ENCODE peak calls at places on chromosomes 6 and 20, in five cellular contexts. R is GM12878, J is HepG2, O is K562, Z is H1. W is an unnamed sample.

GRCh38 chr20:58911970-58912369 is 59.5 kb downstream of the GNAS start:
- DNase-seq in J (no peak), Z (no peak), R (no peak), O (no peak), W (no peak)

GRCh38 chr6:81767163-81768000 is 14.9 kb upstream of the TENT5A start:
- DNase-seq in Z (no peak), R (no peak), J (peak), O (no peak), W (no peak)

GRCh38 chr6:106981901-106982300 is 7.4 kb upstream of the CD24 start:
- DNase-seq in Z (no peak), J (no peak), O (no peak), R (no peak), W (no peak)

GRCh38 chr6:116251568-116252384 is 2.1 kb downstream of the TSPYL4 start:
- DNase-seq in J (no peak), O (no peak), Z (no peak), R (no peak), W (no peak)

GRCh38 chr6:132153221-132153896 is 202.2 kb upstream of the CCN2 start:
- DNase-seq in J (no peak), Z (no peak), R (no peak), O (no peak), W (no peak)

GRCh38 chr6:138815797-138816528 is 20.1 kb downstream of the ECT2L start:
- DNase-seq in J (peak), Z (no peak), R (no peak), O (peak), W (no peak)

GRCh38 chr20:50991076-50991475 is 31.8 kb downstream of the KCNG1 start:
- DNase-seq in Z (no peak), J (no peak), R (no peak), O (no peak), W (no peak)

GRCh38 chr6:87848616-87849015 is 146.6 kb upstream of the AKIRIN2 start:
- DNase-seq in O (no peak), J (no peak), Z (no peak), R (no peak), W (no peak)

GRCh38 chr6:104017410-104018381 is 842.0 kb downstream of the HACE1 start:
- DNase-seq in O (no peak), Z (no peak), J (no peak), R (no peak), W (no peak)

GRCh38 chr20:34639755-34640222 is 37.1 kb downstream of the PIGU start:
- DNase-seq in O (no peak), R (no peak), J (peak), Z (no peak), W (no peak)

GRCh38 chr20:19934792-19935491 is 82.2 kb upstream of the NAA20 start:
- DNase-seq in J (no peak), Z (no peak), R (no peak), O (no peak), W (no peak)

GRCh38 chr6:105459049-105459448 is 56.2 kb upstream of the PREP start:
- DNase-seq in J (no peak), O (no peak), Z (no peak), R (peak), W (no peak)

GRCh38 chr6:15303920-15304291 is 58.0 kb downstream of the JARID2 start:
- DNase-seq in J (no peak), Z (peak), O (no peak), R (no peak), W (no peak)

GRCh38 chr20:53210041-53210440 is 237.9 kb downstream of the TSHZ2 start:
- DNase-seq in J (no peak), O (no peak), R (no peak), Z (no peak), W (no peak)

GRCh38 chr6:92479821-92480220 is 939.5 kb downstream of the EPHA7 start:
- DNase-seq in Z (no peak), J (no peak), O (no peak), R (no peak), W (no peak)

GRCh38 chr20:20594171-20594530 is 118.3 kb downstream of the RALGAPA2 start:
- DNase-seq in R (no peak), Z (no peak), J (peak), O (no peak), W (no peak)

GRCh38 chr6:134416501-134417154 is 98.7 kb upstream of the SGK1 start:
- DNase-seq in J (no peak), R (no peak), O (no peak), Z (no peak), W (no peak)

GRCh38 chr6:12485226-12485764 is 195.1 kb downstream of the EDN1 start:
- DNase-seq in R (no peak), J (no peak), Z (no peak), O (no peak), W (no peak)

GRCh38 chr6:133380723-133381122 is 139.6 kb downstream of the EYA4 start:
- DNase-seq in R (no peak), J (no peak), O (no peak), Z (no peak), W (no peak)

GRCh38 chr6:108157234-108157971 is 8.4 kb upstream of the NR2E1 start:
- DNase-seq in Z (peak), R (no peak), O (no peak), J (no peak), W (no peak)

GRCh38 chr6:118784641-118785164 is 109.2 kb upstream of the ASF1A start:
- DNase-seq in O (no peak), Z (no peak), R (no peak), J (peak), W (no peak)

GRCh38 chr20:6504826-6505225 is 262.7 kb upstream of the BMP2 start:
- DNase-seq in J (no peak), Z (no peak), R (no peak), O (no peak), W (no peak)

GRCh38 chr20:38542994-38543906 is 37.7 kb upstream of the ADIG start:
- DNase-seq in O (no peak), Z (no peak), J (no peak), R (no peak), W (peak)

GRCh38 chr6:130996635-130997034 is 66.4 kb downstream of the EPB41L2 start:
- DNase-seq in J (no peak), Z (no peak), O (no peak), R (no peak), W (no peak)

GRCh38 chr6:130991422-130992144 is 71.5 kb downstream of the EPB41L2 start:
- DNase-seq in J (no peak), Z (no peak), R (no peak), O (no peak), W (no peak)

GRCh38 chr6:130995783-130996447 is 67.1 kb downstream of the EPB41L2 start:
- DNase-seq in J (no peak), R (no peak), O (no peak), Z (no peak), W (no peak)

GRCh38 chr6:130994319-130995097 is 68.5 kb downstream of the EPB41L2 start:
- DNase-seq in J (no peak), O (no peak), Z (no peak), R (no peak), W (no peak)

GRCh38 chr6:130993292-130993765 is 69.7 kb downstream of the EPB41L2 start:
- DNase-seq in R (no peak), J (no peak), Z (no peak), O (peak), W (no peak)
- TF ChIP-seq POLR2A in R (no peak), J (no peak), Z (no peak), O (peak), W (no peak)

GRCh38 chr6:44058617-44059358 is 68.5 kb downstream of the MRPL14 start:
- DNase-seq in R (no peak), O (peak), Z (no peak), J (peak), W (peak)
- TF ChIP-seq POLR2AphosphoS5 in R (no peak), O (peak), Z (no peak), J (no peak), W (no peak)

GRCh38 chr6:162177733-162178132 is 549.8 kb downstream of the PRKN start:
- DNase-seq in Z (no peak), O (no peak), J (no peak), R (no peak), W (no peak)
- TF ChIP-seq TAF1 in Z (no peak), O (no peak), J (no peak), R (no peak), W (no peak)

GRCh38 chr20:62237772-62238568 is at the start of gene OSBPL2:
- DNase-seq in J (peak), O (peak), R (peak), Z (peak), W (peak)
- TF ChIP-seq POLR2A in J (no peak), O (no peak), R (peak), Z (no peak), W (no peak)

DNA sequence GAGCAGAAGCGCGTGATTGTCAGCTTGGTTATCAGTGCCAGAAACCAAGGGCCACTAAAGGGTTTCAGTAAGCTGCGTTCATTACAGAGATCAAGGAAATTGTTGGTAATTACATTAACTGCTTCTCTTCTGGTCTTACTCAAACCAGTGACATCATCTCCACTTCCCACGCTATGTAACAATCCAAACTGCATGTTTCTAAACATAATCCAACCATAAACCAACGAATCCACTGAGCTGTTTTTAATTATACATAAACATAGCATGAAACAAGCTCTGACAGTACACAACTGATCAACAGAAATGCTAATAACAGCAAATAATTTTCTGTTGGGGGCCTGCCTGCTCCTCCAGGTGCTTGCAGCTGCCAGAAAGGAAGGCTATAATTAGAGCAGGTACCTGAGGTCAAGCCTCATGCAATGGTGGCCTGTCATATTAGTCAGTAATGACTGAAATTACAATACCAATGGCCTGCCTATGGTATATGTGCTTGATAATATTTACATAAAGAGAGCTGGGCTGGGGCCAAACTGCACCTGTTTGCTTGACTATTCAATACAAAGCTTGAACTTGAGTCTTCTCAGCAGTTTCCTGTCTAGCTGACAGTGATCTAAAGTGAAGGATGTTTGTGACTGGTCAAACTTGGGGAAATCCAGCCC is 40.1 kb downstream of the ILRUN start:
- DNase-seq in R (peak), Z (no peak), J (peak), O (no peak), W (peak)
- TF ChIP-seq POLR2AphosphoS5 in R (peak), Z (no peak), J (no peak), O (no peak), W (peak)

GRCh38 chr20:2618815-2619214 is 33.6 kb upstream of the NOP56 start:
- DNase-seq in J (no peak), Z (no peak), O (no peak), R (no peak), W (no peak)

GRCh38 chr20:2619337-2619736 is 33.1 kb upstream of the NOP56 start:
- DNase-seq in R (no peak), O (no peak), Z (no peak), J (no peak), W (no peak)

GRCh38 chr20:2617099-2617714 is 35.2 kb upstream of the NOP56 start:
- DNase-seq in O (no peak), Z (no peak), J (no peak), R (no peak), W (peak)

GRCh38 chr20:2616634-2617033 is 35.8 kb upstream of the NOP56 start:
- DNase-seq in O (no peak), J (no peak), R (no peak), Z (no peak), W (no peak)

GRCh38 chr20:2619961-2620595 is 32.4 kb upstream of the NOP56 start:
- DNase-seq in J (peak), R (no peak), O (no peak), Z (no peak), W (no peak)
- TF ChIP-seq TAF1 in J (no peak), R (no peak), O (no peak), Z (no peak), W (no peak)

DNA sequence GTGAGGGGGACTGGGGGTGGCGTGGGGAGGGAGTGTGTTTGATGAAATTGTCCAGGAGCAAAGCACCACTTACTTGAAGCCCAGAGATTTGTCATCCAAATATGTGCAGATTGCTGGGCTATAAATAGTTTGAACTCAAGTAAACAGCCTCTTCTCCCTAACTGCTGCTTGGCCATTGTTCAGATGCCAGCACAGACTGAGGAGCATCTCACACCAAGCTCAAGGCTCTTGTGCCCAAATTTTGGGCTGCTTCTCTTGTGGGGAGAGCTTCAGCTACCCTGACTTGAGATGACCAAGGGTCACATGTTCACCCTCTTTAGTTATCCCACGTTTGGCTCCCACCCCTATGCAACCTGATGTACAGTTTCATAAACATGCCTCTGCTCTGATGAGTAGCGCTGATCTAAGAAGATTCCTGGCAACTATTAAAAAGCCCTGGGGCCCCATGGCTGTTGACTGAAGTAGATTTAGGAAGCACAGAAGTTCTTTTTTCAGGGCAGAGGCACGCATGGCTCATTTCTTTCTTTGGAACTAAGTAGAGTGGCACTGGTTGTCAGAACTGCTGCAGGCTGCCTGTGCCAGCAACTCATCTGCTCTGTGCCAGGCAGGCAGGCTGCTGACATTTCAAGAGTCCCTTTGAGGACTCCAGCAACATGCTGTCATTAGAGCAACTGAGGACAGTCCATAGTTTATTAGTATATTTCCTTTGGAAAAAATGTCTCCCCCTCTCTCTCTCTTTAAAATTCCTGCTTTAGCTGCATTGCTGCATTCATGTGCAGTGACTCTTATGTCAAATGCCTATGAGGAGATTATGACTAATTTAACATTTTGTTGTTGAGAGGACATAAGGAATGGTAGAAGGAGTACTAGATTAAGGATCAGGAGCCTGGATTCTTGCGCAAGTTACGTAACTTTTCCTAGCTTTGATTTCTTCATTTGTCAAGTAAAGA is 9.6 kb upstream of the PKIG start:
- DNase-seq in Z (no peak), R (no peak), J (no peak), O (no peak), W (no peak)
- TF ChIP-seq POLR2A in Z (no peak), R (no peak), J (no peak), O (no peak), W (no peak)

GRCh38 chr6:26185004-26185403 is 97.8 kb downstream of the HFE start:
- DNase-seq in R (no peak), Z (no peak), J (no peak), O (no peak), W (no peak)

GRCh38 chr6:26185802-26186201 is 98.6 kb downstream of the HFE start:
- DNase-seq in Z (no peak), O (no peak), R (no peak), J (no peak), W (no peak)

GRCh38 chr6:26183237-26183580 is 96.0 kb downstream of the HFE start:
- DNase-seq in O (no peak), R (no peak), Z (no peak), J (no peak), W (no peak)

GRCh38 chr6:26184492-26184891 is 97.3 kb downstream of the HFE start:
- DNase-seq in Z (no peak), O (no peak), J (no peak), R (no peak), W (no peak)

DNA sequence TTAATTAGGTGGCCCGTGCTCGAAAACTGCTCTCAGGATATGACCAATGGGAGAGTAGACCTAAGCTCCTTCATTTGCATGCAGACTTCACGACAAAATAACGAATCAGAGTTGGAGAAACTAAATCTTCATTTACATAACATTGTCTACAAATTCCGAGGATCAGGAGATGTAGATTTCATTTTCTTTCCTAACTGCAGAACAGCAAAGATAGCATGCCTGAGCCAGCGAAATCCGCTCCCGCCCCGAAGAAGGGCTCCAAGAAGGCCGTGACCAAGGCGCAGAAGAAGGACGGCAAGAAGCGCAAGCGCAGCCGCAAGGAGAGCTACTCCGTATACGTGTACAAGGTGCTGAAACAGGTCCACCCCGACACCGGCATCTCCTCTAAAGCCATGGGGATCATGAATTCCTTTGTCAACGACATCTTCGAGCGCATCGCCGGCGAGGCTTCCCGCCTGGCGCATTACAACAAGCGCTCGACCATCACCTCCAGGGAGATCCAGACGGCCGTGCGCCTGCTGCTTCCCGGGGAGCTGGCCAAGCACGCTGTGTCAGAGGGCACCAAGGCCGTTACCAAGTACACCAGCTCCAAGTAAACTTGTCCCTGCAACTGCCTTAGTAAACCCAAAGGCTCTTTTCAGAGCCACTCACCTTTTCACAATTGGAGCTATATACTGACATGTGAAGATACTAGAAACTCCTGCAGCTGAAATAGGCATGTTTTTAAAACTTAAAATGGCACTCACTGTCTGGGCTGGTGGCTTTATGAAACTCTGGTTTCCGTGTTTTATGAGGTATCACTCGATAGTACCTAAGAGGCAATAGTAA is 96.6 kb downstream of the HFE start:
- DNase-seq in J (no peak), Z (peak), R (peak), O (no peak), W (no peak)
- TF ChIP-seq POLR2AphosphoS5 in J (no peak), Z (peak), R (peak), O (no peak), W (peak)

DNA sequence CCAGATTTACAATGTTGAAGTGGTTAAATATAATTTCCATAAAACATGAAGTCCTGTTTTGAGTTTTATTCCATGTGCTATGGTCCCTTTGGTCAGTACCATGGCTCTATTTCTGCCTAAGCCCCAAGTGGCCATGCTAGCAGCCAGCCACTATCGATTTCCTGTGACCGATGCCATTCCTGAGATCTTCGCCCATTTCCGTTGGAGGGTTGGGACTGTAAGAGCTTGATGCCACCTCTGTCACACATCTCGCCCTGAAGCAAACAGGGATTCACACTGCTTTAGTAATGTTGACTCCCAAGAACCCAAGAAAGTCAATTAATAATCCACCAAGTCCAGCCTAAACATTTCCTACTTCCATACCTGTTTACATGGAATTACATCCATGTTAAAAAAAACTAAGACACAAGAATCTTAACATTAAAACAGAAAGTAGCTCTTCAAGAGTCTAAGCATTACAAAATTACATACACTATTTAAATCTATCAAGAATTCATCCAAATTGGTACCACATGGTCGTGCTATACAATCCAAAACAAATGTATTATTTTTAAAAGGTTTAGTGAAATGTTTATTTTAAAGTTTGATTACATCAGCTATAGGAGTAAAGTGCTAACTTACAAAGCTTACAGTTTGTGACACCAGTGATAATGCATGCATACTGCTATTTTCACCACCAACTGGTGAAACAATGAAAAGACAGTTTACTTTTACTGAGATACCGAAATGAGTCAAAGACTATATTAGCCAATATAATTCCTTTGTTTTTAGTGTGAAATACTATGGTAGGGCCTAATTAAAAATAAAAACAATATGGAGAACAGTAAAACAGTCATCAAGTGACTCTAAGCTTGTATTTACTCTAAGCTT is 2.5 kb downstream of the RBM39 start:
- DNase-seq in R (no peak), J (peak), O (no peak), Z (no peak), W (no peak)
- TF ChIP-seq TAF1 in R (no peak), J (no peak), O (no peak), Z (no peak), W (no peak)

W was measured in GM12891.